ENCODE peak calls at places on chromosomes 5 and 9, in six cellular contexts. B, W, D, S, N and J are unnamed samples.

GRCh38 chr9:70868661-70869652 is 252.5 kb downstream of the TRPM3 start:
- DNase-seq in B (no peak), W (no peak), D (peak), S (no peak), N (no peak), J (peak)

GRCh38 chr5:50559955-50560354 is 106.5 kb upstream of the PARP8 start:
- DNase-seq in B (no peak), W (no peak), D (no peak), S (no peak), N (no peak), J (no peak)

GRCh38 chr5:158468444-158468843 is 609.5 kb upstream of the CLINT1 start:
- DNase-seq in B (no peak), W (no peak), D (no peak), S (no peak), N (no peak), J (no peak)

GRCh38 chr9:96599298-96599697 is 20.3 kb downstream of the CDC14B start:
- DNase-seq in B (no peak), W (no peak), D (no peak), S (no peak), N (no peak), J (no peak)

GRCh38 chr9:111897831-111898144 is 1.2 kb downstream of the UGCG start:
- DNase-seq in B (no peak), W (no peak), D (peak), S (peak), N (no peak), J (no peak)

GRCh38 chr5:390571-391491 is 52.1 kb upstream of the EXOC3 start:
- DNase-seq in B (no peak), W (no peak), D (no peak), S (no peak), N (peak), J (no peak)

GRCh38 chr9:2281031-2281802 is 266.1 kb downstream of the SMARCA2 start:
- DNase-seq in B (no peak), W (no peak), D (no peak), S (no peak), N (peak), J (no peak)

GRCh38 chr5:1415059-1415425 is 30.2 kb downstream of the SLC6A3 start:
- DNase-seq in B (no peak), W (no peak), D (no peak), S (no peak), N (no peak), J (no peak)

GRCh38 chr5:56279979-56280378 is 46.8 kb upstream of the ANKRD55 start:
- DNase-seq in B (no peak), W (no peak), D (peak), S (no peak), N (no peak), J (peak)

GRCh38 chr9:112494153-112494552 is 7.5 kb downstream of the KIAA1958 start:
- DNase-seq in B (no peak), W (no peak), D (no peak), S (no peak), N (no peak), J (no peak)

GRCh38 chr9:12368569-12368968 is 324.6 kb upstream of the TYRP1 start:
- DNase-seq in B (no peak), W (no peak), D (no peak), S (no peak), N (peak), J (no peak)

GRCh38 chr5:177495243-177496060 is 2.0 kb downstream of the PDLIM7 start:
- DNase-seq in B (no peak), W (no peak), D (peak), S (no peak), N (peak), J (no peak)

GRCh38 chr5:32280656-32281081 is 32.1 kb downstream of the MTMR12 start:
- DNase-seq in B (no peak), W (no peak), D (no peak), S (no peak), N (no peak), J (no peak)

GRCh38 chr9:2560175-2560574 is 61.4 kb upstream of the VLDLR start:
- DNase-seq in B (no peak), W (no peak), D (no peak), S (no peak), N (no peak), J (no peak)

GRCh38 chr5:115419794-115420585 is 123.5 kb upstream of the CCDC112 start:
- DNase-seq in B (no peak), W (no peak), D (peak), S (peak), N (no peak), J (peak)

GRCh38 chr5:149666212-149666852 is 63.8 kb upstream of the PPARGC1B start:
- DNase-seq in B (no peak), W (no peak), D (peak), S (no peak), N (no peak), J (no peak)

GRCh38 chr5:132470596-132470995 is 20.0 kb downstream of the IRF1 start:
- DNase-seq in B (no peak), W (no peak), D (no peak), S (no peak), N (no peak), J (no peak)

GRCh38 chr9:132832171-132832570 is 45.9 kb downstream of the AK8 start:
- DNase-seq in B (no peak), W (no peak), D (no peak), S (no peak), N (no peak), J (no peak)

GRCh38 chr9:76773051-76773450 is 8.8 kb downstream of the PCA3 start:
- DNase-seq in B (no peak), W (no peak), D (no peak), S (no peak), N (no peak), J (peak)

GRCh38 chr9:128276008-128276573 is at the start of gene SWI5:
- DNase-seq in B (peak), W (peak), D (peak), S (peak), N (peak), J (peak)

GRCh38 chr5:64790210-64790609 is 21.5 kb downstream of the CWC27 start:
- DNase-seq in B (no peak), W (no peak), D (no peak), S (no peak), N (no peak), J (no peak)

GRCh38 chr9:37969130-37969529 is 65.2 kb upstream of the SLC25A51 start:
- DNase-seq in B (no peak), W (no peak), D (peak), S (no peak), N (no peak), J (no peak)

GRCh38 chr5:133245191-133246052 is 193.6 kb downstream of the HSPA4 start:
- DNase-seq in B (no peak), W (no peak), D (peak), S (peak), N (peak), J (peak)

GRCh38 chr9:88420227-88420626 is 32.0 kb downstream of the SPIN1 start:
- DNase-seq in B (no peak), W (no peak), D (no peak), S (no peak), N (no peak), J (no peak)